ENCODE peak calls at places on chromosome 11, in seven cellular contexts. I, L, O, W, V, E and Q are unnamed samples.

GRCh38 chr11:64870893-64871849 is 7.2 kb downstream of the EHD1 start:
- DNase-seq in V (no peak), O (no peak), E (no peak), I (no peak), W (no peak), L (no peak), Q (no peak)

GRCh38 chr11:96098511-96099241 is 174.8 kb upstream of the MTMR2 start:
- DNase-seq in W (no peak), E (no peak), O (no peak), I (no peak), L (no peak), V (no peak), Q (no peak)

GRCh38 chr11:114891911-114892310 is 213.6 kb downstream of the NXPE2 start:
- DNase-seq in V (no peak), O (no peak), L (no peak), E (no peak), W (no peak), I (no peak), Q (no peak)

GRCh38 chr11:1830500-1831223 is 4.1 kb upstream of the SYT8 start:
- DNase-seq in I (no peak), V (no peak), W (no peak), O (no peak), L (no peak), E (no peak), Q (no peak)

GRCh38 chr11:86508604-86509471 is 134.2 kb downstream of the CCDC81 start:
- DNase-seq in V (no peak), E (no peak), L (no peak), W (no peak), I (no peak), O (no peak), Q (no peak)

GRCh38 chr11:47998733-47999359 is 18.5 kb downstream of the PTPRJ start:
- DNase-seq in V (no peak), I (no peak), E (no peak), O (no peak), W (no peak), L (no peak), Q (no peak)

GRCh38 chr11:110174645-110175310 is 81.6 kb downstream of the ZC3H12C start:
- DNase-seq in L (no peak), E (no peak), O (no peak), V (no peak), W (no peak), I (no peak), Q (no peak)

GRCh38 chr11:123451183-123451907 is 21.3 kb downstream of the GRAMD1B start:
- DNase-seq in L (no peak), E (no peak), O (no peak), V (no peak), W (no peak), I (no peak), Q (no peak)

GRCh38 chr11:112834277-112834755 is 126.9 kb upstream of the NCAM1 start:
- DNase-seq in V (peak; percentile 82), O (no peak), W (no peak), L (peak; percentile 39), I (no peak), E (no peak), Q (no peak)

GRCh38 chr11:26963764-26964163 is 30.1 kb upstream of the FIBIN start:
- DNase-seq in L (no peak), O (no peak), W (no peak), I (no peak), V (no peak), E (no peak), Q (no peak)

GRCh38 chr11:34339149-34340064 is 18.4 kb downstream of the ABTB2 start:
- DNase-seq in O (no peak), I (peak; percentile 24), E (no peak), W (no peak), V (no peak), L (no peak), Q (no peak)

GRCh38 chr11:33868646-33869461 is 23.0 kb downstream of the LMO2 start:
- DNase-seq in I (no peak), E (peak; percentile 21), L (peak; percentile 56), V (no peak), W (no peak), O (no peak), Q (no peak)

GRCh38 chr11:101003468-101003867 is 126.1 kb downstream of the PGR start:
- DNase-seq in L (peak; percentile 42), V (no peak), E (no peak), I (no peak), W (no peak), O (no peak), Q (peak; percentile 11)

GRCh38 chr11:102940714-102941588 is 14.6 kb downstream of the MMP13 start:
- DNase-seq in I (peak; percentile 71), E (peak; percentile 44), W (no peak), O (peak; percentile 52), L (peak; percentile 62), V (no peak), Q (peak; percentile 72)

GRCh38 chr11:72576661-72577060 is 97.6 kb downstream of the PDE2A start:
- DNase-seq in I (no peak), W (no peak), V (peak; percentile 0), E (no peak), O (no peak), L (no peak), Q (no peak)

GRCh38 chr11:134802116-134802515 is 390.1 kb upstream of the B3GAT1 start:
- DNase-seq in O (no peak), E (peak; percentile 23), I (no peak), V (no peak), L (no peak), W (no peak), Q (no peak)

GRCh38 chr11:22974251-22974650 is 114.0 kb upstream of the CCDC179 start:
- DNase-seq in L (no peak), O (no peak), V (no peak), I (no peak), W (no peak), E (no peak), Q (no peak)

GRCh38 chr11:76665172-76665571 is 5.4 kb downstream of the LRRC32 start:
- DNase-seq in E (no peak), W (no peak), L (no peak), I (no peak), O (no peak), V (peak; percentile 9), Q (no peak)

GRCh38 chr11:66973956-66974585 is 1.0 kb upstream of the C11orf86 start:
- DNase-seq in W (no peak), I (no peak), O (no peak), E (no peak), L (no peak), V (no peak), Q (no peak)